ENCODE peak calls at places on chromosomes 13 and 19, in five cellular contexts. R is esophagus muscularis mucosa, D is upper lobe of left lung, T is A549, V is K562. E is an unnamed sample.

GRCh38 chr13:91292630-91293221 is 54.8 kb upstream of the MIR17HG start:
- DNase-seq in V (no peak), D (no peak), R (no peak), T (no peak), E (no peak)

GRCh38 chr19:16180611-16181010 is 4.6 kb upstream of the FAM32A start:
- DNase-seq in R (no peak), V (no peak), D (no peak), T (peak), E (no peak)

GRCh38 chr13:80824231-80824630 is 483.3 kb upstream of the SPRY2 start:
- DNase-seq in T (no peak), V (no peak), R (no peak), D (no peak), E (no peak)

GRCh38 chr13:50951366-50951765 is 41.8 kb downstream of the RNASEH2B start:
- DNase-seq in R (no peak), V (no peak), T (no peak), D (no peak), E (no peak)

GRCh38 chr19:16069813-16070365 is 6.4 kb upstream of the TPM4 start:
- DNase-seq in R (no peak), V (no peak), D (peak), T (no peak), E (no peak)

GRCh38 chr13:106609116-106609515 is 41.2 kb upstream of the ARGLU1 start:
- DNase-seq in D (no peak), T (no peak), V (no peak), R (no peak), E (no peak)

GRCh38 chr19:41599175-41599966 is 23.4 kb downstream of the CEACAM21 start:
- DNase-seq in T (no peak), V (no peak), R (no peak), D (no peak), E (no peak)

GRCh38 chr13:98921786-98922185 is 56.1 kb downstream of the DOCK9 start:
- DNase-seq in R (no peak), T (no peak), D (no peak), V (no peak), E (no peak)

GRCh38 chr13:21925720-21926119 is 254.8 kb downstream of the FGF9 start:
- DNase-seq in R (no peak), V (no peak), D (no peak), T (no peak), E (no peak)

GRCh38 chr19:7655581-7655980 is 13.3 kb upstream of the RETN start:
- DNase-seq in D (no peak), T (no peak), R (no peak), V (no peak), E (no peak)

GRCh38 chr13:40057228-40057627 is 401.8 kb downstream of the COG6 start:
- DNase-seq in R (no peak), D (no peak), V (no peak), T (no peak), E (no peak)

GRCh38 chr19:24078688-24079087 is 8.3 kb upstream of the ZNF254 start:
- DNase-seq in T (no peak), V (no peak), R (peak), D (no peak), E (no peak)

GRCh38 chr19:47663435-47663910 is 49.7 kb upstream of the EHD2 start:
- DNase-seq in R (no peak), D (no peak), V (no peak), T (peak), E (no peak)

GRCh38 chr13:50787316-50788195 is 55.9 kb downstream of the DLEU7 start:
- DNase-seq in R (peak), T (no peak), D (no peak), V (no peak), E (no peak)

GRCh38 chr13:114053026-114053425 is 79.2 kb upstream of the C13orf46 start:
- DNase-seq in R (no peak), T (no peak), V (no peak), D (peak), E (no peak)

GRCh38 chr19:2108251-2109016 is 11.7 kb downstream of the IZUMO4 start:
- DNase-seq in R (no peak), T (no peak), D (peak), V (no peak), E (no peak)

GRCh38 chr13:103062079-103062478 is 4.1 kb downstream of the SLC10A2 start:
- DNase-seq in D (no peak), T (no peak), V (no peak), R (no peak), E (no peak)

GRCh38 chr13:74444877-74445479 is 310.8 kb upstream of the KLF12 start:
- DNase-seq in V (no peak), T (no peak), R (no peak), D (no peak), E (no peak)

GRCh38 chr19:3670796-3671679 is 29.2 kb downstream of the PIP5K1C start:
- DNase-seq in R (peak), D (peak), T (no peak), V (peak), E (peak)

GRCh38 chr13:20823071-20823470 is 49.3 kb upstream of the EEF1AKMT1 start:
- DNase-seq in R (no peak), T (no peak), D (no peak), V (no peak), E (no peak)

GRCh38 chr19:53123400-53123799 is 9.3 kb downstream of the ZNF415 start:
- DNase-seq in D (peak), R (no peak), V (no peak), T (no peak), E (no peak)

GRCh38 chr13:109205315-109205714 is 575.9 kb downstream of the MYO16 start:
- DNase-seq in T (no peak), V (no peak), R (no peak), D (no peak), E (no peak)

GRCh38 chr19:4969292-4969771 is 419 bp downstream of the KDM4B start:
- DNase-seq in V (no peak), D (no peak), R (no peak), T (no peak), E (no peak)

GRCh38 chr13:29847501-29847983 is 2.9 kb downstream of the UBL3 start:
- DNase-seq in R (no peak), D (no peak), T (peak), V (no peak), E (no peak)

GRCh38 chr13:51112771-51113170 is 1.7 kb upstream of the C13orf42 start:
- DNase-seq in D (no peak), R (peak), T (no peak), V (no peak), E (no peak)

GRCh38 chr13:34172048-34172447 is 354.1 kb downstream of the RFC3 start:
- DNase-seq in D (no peak), T (no peak), V (no peak), R (no peak), E (no peak)

GRCh38 chr13:71290963-71291937 is 575.8 kb downstream of the DACH1 start:
- DNase-seq in D (no peak), V (no peak), T (peak), R (no peak), E (no peak)

GRCh38 chr19:970695-971094 is 13.4 kb upstream of the WDR18 start:
- DNase-seq in T (peak), V (peak), R (no peak), D (no peak), E (no peak)

GRCh38 chr13:100349594-100349993 is 239.0 kb downstream of the GGACT start:
- DNase-seq in V (no peak), D (no peak), R (no peak), T (no peak), E (no peak)

GRCh38 chr13:22427041-22427440 is 753.7 kb upstream of the SGCG start:
- DNase-seq in D (no peak), V (no peak), T (no peak), R (no peak), E (no peak)

GRCh38 chr19:54803410-54803809 is at the start of gene KIR2DL4:
- DNase-seq in R (peak), V (no peak), T (no peak), D (peak), E (no peak)

GRCh38 chr19:15829277-15829770 is 13.9 kb upstream of the OR10H1 start:
- DNase-seq in T (no peak), V (peak), D (no peak), R (no peak), E (no peak)

GRCh38 chr13:23087884-23088283 is 92.9 kb upstream of the SGCG start:
- DNase-seq in D (no peak), R (no peak), T (peak), V (peak), E (peak)

GRCh38 chr19:1402411-1403070 is 1.2 kb upstream of the GAMT start:
- DNase-seq in R (no peak), V (no peak), D (peak), T (peak), E (no peak)

GRCh38 chr19:41691268-41691970 is 3.3 kb upstream of the CEACAM7 start:
- DNase-seq in D (peak), V (peak), R (peak), T (peak), E (no peak)

GRCh38 chr13:59494560-59494970 is 669.2 kb downstream of the DIAPH3 start:
- DNase-seq in R (no peak), T (no peak), V (peak), D (no peak), E (peak)

GRCh38 chr13:24511824-24512207 is 762 bp downstream of the PARP4 start:
- DNase-seq in R (no peak), D (no peak), V (no peak), T (no peak), E (no peak)

GRCh38 chr13:21813844-21814243 is 143.0 kb downstream of the FGF9 start:
- DNase-seq in T (no peak), V (no peak), D (no peak), R (no peak), E (no peak)

GRCh38 chr19:15138427-15138826 is 31.2 kb downstream of the SYDE1 start:
- DNase-seq in T (no peak), D (no peak), R (no peak), V (no peak), E (no peak)

GRCh38 chr19:6278740-6279619 is 795 bp downstream of the MLLT1 start:
- DNase-seq in T (no peak), D (no peak), R (no peak), V (peak), E (no peak)

GRCh38 chr19:46298477-46299003 is 1.7 kb downstream of the HIF3A start:
- DNase-seq in V (no peak), T (no peak), D (no peak), R (no peak), E (no peak)

GRCh38 chr19:46296722-46297431 is at the start of gene HIF3A:
- DNase-seq in T (no peak), R (no peak), V (peak), D (peak), E (peak)

GRCh38 chr19:46299695-46300094 is 2.9 kb downstream of the HIF3A start:
- DNase-seq in D (no peak), R (no peak), T (no peak), V (no peak), E (no peak)

GRCh38 chr19:46297700-46298476 is 1.0 kb downstream of the HIF3A start:
- DNase-seq in D (peak), T (no peak), R (peak), V (peak), E (peak)

DNA sequence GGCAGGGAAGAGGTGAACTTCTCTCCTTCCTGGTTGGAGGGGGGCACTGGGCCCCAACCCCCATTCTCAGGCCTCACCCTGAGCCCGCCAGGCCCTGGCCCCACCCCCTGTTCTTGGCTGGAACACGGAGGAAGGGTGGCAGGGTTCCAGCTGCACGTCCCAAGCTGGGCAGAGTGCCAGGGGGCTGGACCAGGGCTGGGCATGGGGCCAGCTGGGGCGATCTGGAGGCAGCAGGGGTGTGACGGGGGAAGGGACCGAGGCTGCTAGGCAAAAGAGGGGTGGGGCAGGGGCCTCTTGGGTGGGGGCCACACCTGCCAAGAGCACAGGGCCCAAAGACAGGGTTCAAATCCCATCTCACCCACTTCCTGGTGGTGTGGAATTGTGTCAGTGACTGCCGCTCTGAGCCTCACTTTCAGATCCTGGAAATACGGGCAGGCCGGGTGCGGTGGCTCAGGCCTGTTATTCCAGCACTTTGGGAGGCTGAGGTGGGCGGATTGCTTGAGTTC is 2.2 kb downstream of the HIF3A start:
- DNase-seq in V (no peak), R (peak), D (peak), T (peak), E (peak)
- TF ChIP-seq EP300 in V (no peak), R (peak), D (no peak), T (no peak), E (peak)

GRCh38 chr19:13100031-13100588 is 2.5 kb downstream of the LYL1 start:
- DNase-seq in T (peak), D (no peak), V (no peak), R (no peak), E (no peak)
- TF ChIP-seq EP300 in T (no peak), D (no peak), V (no peak), R (no peak), E (no peak)

GRCh38 chr19:56966697-56967299 is 126.3 kb upstream of the PEG3 start:
- DNase-seq in R (no peak), D (no peak), V (no peak), T (no peak), E (no peak)
- TF ChIP-seq EP300 in R (no peak), D (no peak), V (no peak), T (no peak), E (no peak)

GRCh38 chr19:43858174-43858573 is 31.1 kb downstream of the ZNF283 start:
- DNase-seq in T (no peak), V (no peak), D (no peak), R (no peak), E (no peak)
- TF ChIP-seq EP300 in T (no peak), V (no peak), D (no peak), R (no peak), E (no peak)

GRCh38 chr13:61470801-61471200 is 55.2 kb upstream of the PCDH20 start:
- DNase-seq in T (no peak), V (no peak), D (no peak), R (no peak), E (no peak)
- TF ChIP-seq EP300 in T (no peak), V (no peak), D (no peak), R (no peak), E (no peak)

DNA sequence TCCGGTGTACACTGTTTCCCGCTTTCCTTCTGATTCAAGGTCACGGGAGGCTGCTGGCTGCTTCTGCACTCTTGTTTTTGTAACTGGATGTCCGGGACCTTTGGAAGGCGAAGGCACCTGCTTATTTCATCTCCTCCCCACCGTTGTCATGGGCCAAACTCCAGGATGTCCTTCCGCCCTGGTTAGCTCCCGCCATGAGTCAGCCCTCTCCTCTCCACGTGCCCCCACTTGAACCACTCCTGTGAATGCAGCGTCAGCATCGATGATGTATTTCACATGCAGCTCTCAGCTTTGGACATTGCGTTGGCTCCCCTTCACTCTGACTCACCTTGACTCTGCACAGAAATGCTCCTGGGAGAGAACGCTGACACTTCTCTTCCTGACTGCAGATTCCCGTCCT is 5.5 kb upstream of the GALP start:
- DNase-seq in V (peak), D (no peak), R (no peak), T (peak), E (no peak)
- TF ChIP-seq EP300 in V (no peak), D (no peak), R (no peak), T (no peak), E (no peak)

GRCh38 chr19:18020212-18021067 is 12.5 kb downstream of the ARRDC2 start:
- DNase-seq in V (no peak), R (peak), D (peak), T (no peak), E (peak)
- TF ChIP-seq EP300 in V (no peak), R (peak), D (no peak), T (no peak), E (peak)

GRCh38 chr13:36490055-36490454 is 57.8 kb downstream of the CCNA1 start:
- DNase-seq in D (no peak), V (no peak), T (no peak), R (no peak), E (no peak)
- TF ChIP-seq EP300 in D (no peak), V (no peak), T (no peak), R (no peak), E (no peak)

GRCh38 chr19:50371914-50372475 is 4.3 kb upstream of the NR1H2 start:
- DNase-seq in T (no peak), D (no peak), R (no peak), V (no peak), E (no peak)

GRCh38 chr19:50365434-50366306 is at the start of gene NAPSA:
- DNase-seq in R (no peak), T (no peak), V (no peak), D (peak), E (no peak)

DNA sequence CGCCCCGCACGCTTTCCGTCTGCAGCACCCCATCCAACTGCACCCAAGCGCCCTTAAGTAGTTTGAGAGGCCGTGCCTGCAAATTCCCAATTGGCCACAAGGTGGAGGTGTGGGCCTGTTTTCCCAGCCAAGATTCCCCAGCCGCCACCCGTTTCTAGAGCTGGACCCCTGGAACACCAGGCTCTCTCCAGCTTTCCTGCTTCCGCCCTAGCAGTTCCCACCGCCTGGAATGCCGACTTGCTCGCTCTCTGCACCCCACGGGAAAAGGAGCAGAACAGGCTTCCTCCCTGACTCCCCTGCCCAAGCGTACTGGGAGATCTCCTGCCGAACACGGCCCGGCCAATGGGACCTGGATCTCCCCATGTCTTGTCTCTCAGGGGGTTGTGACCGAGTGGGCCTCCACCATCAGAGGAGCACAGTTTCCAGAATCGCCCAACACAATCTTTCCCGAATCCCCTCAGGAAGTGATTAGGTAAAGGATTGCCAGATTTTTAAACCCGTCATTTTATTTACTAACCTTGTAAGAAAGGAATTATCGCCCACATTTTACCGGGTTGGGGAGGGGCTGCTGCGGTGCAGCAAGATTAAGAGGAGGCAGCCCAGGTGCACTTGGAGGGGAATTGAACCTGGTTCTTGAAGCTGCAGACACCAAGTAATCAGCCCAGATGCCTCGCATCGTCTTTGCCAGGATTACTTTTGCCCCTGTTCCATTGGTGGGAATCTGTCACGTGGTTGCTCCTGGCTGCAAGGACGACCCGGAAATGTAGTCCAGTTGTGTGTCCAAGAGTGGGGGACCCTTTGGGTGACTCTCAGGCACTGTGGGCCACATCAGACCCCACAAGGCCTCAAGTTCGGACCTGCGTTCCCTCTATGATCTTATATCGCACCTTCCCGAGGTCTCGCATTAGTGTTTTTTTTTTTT is 3.5 kb upstream of the NAPSA start:
- DNase-seq in T (peak), D (peak), V (peak), R (peak), E (peak)
- TF ChIP-seq EP300 in T (no peak), D (no peak), V (no peak), R (no peak), E (no peak)

GRCh38 chr19:56398809-56399208 is 5.3 kb upstream of the ZNF583 start:
- DNase-seq in D (no peak), T (no peak), V (no peak), R (no peak), E (no peak)

DNA sequence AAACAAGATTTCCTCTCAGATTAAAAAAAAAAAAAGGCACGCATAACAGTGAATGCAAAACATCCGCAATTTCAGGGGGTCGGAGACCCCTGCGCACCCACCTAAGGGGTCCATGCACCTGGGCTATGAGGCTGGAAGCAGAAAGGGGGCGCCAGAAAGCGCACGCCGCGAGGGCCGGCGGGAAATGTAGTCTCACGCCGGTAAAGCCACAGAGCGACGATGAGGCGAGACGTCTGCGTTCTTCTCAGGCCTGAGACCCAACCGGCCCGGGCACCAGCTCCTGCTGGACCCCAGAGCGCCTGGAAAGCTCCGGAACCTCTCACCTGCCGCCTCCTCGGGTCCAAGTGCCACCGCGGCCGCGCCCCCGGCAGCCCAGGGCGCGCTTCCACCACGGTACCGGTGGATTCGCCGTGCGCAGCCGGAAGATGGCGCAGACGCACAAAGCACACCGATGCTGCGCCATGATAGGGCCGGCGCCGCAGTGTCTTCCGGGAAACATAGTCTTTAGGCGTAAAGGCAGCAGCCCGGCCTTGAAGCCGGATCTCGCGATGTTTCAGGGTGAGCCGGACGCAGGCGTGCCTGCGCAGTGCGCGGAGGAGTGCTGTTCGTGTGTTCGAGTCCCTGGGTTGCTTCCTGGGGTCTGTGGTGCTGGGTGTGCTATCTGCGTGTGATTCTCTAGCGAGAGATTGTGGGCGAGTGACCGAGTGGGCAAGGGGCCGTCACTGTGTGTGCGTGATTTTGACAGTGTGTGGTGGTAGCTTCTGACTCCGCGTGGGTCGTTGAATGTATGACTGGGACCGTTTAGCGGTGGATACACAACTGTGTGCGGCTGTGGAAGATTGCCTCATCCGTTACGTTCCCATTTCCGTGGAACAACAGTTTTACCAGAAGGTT is at the start of gene ZNF582:
- DNase-seq in D (peak), T (peak), V (peak), R (peak), E (peak)
- TF ChIP-seq EP300 in D (no peak), T (no peak), V (no peak), R (no peak), E (peak)